ENCODE peak calls at places on chromosomes 5 and 9, in four cellular contexts. One of them, this sample, is unnamed.

GRCh38 chr5:133839721-133840120 is 128.7 kb downstream of the C5orf15 start:
- DNase-seq in breast epithelium: no peak
- DNase-seq in transverse colon: no peak
- DNase-seq in ovary: no peak
- DNase-seq in this sample: no peak

GRCh38 chr5:37478086-37478485 is 99.0 kb downstream of the WDR70 start:
- DNase-seq in transverse colon: no peak
- DNase-seq in ovary: no peak
- DNase-seq in breast epithelium: no peak
- DNase-seq in this sample: no peak

GRCh38 chr9:70111042-70111602 is 67.5 kb downstream of the MAMDC2 start:
- DNase-seq in transverse colon: peak
- DNase-seq in ovary: peak
- DNase-seq in breast epithelium: peak
- DNase-seq in this sample: peak

GRCh38 chr9:138008081-138008841 is 130.7 kb downstream of the CACNA1B start:
- DNase-seq in breast epithelium: no peak
- DNase-seq in transverse colon: no peak
- DNase-seq in ovary: no peak
- DNase-seq in this sample: no peak

GRCh38 chr5:6804766-6805165 is 91.5 kb downstream of the TENT4A start:
- DNase-seq in transverse colon: no peak
- DNase-seq in ovary: no peak
- DNase-seq in breast epithelium: no peak
- DNase-seq in this sample: no peak

GRCh38 chr9:33148367-33149019 is 18.6 kb downstream of the B4GALT1 start:
- DNase-seq in breast epithelium: no peak
- DNase-seq in ovary: no peak
- DNase-seq in transverse colon: peak
- DNase-seq in this sample: no peak

GRCh38 chr5:58999804-59000595 is 417.1 kb downstream of the RAB3C start:
- DNase-seq in transverse colon: no peak
- DNase-seq in ovary: no peak
- DNase-seq in breast epithelium: no peak
- DNase-seq in this sample: no peak

GRCh38 chr5:128290152-128290858 is 206.7 kb downstream of the SLC12A2 start:
- DNase-seq in transverse colon: no peak
- DNase-seq in breast epithelium: no peak
- DNase-seq in ovary: no peak
- DNase-seq in this sample: no peak

GRCh38 chr9:15693701-15694100 is 140.9 kb downstream of the CCDC171 start:
- DNase-seq in transverse colon: no peak
- DNase-seq in ovary: no peak
- DNase-seq in breast epithelium: no peak
- DNase-seq in this sample: no peak

GRCh38 chr9:114513050-114513951 is 8.0 kb upstream of the WHRN start:
- DNase-seq in breast epithelium: no peak
- DNase-seq in ovary: no peak
- DNase-seq in transverse colon: peak
- DNase-seq in this sample: no peak

GRCh38 chr5:69341520-69342161 is 9.0 kb upstream of the CCDC125 start:
- DNase-seq in breast epithelium: no peak
- DNase-seq in transverse colon: no peak
- DNase-seq in ovary: no peak
- DNase-seq in this sample: no peak

GRCh38 chr5:62534461-62535236 is 44.0 kb upstream of the LRRC70 start:
- DNase-seq in transverse colon: no peak
- DNase-seq in breast epithelium: no peak
- DNase-seq in ovary: no peak
- DNase-seq in this sample: no peak

GRCh38 chr9:33167084-33167948 is at the start of gene B4GALT1:
- DNase-seq in ovary: peak
- DNase-seq in breast epithelium: peak
- DNase-seq in transverse colon: peak
- DNase-seq in this sample: peak

GRCh38 chr5:56264417-56265025 is 31.4 kb upstream of the ANKRD55 start:
- DNase-seq in ovary: no peak
- DNase-seq in breast epithelium: no peak
- DNase-seq in transverse colon: no peak
- DNase-seq in this sample: peak

GRCh38 chr5:113038714-113039113 is 62.1 kb downstream of the DCP2 start:
- DNase-seq in ovary: no peak
- DNase-seq in transverse colon: no peak
- DNase-seq in breast epithelium: no peak
- DNase-seq in this sample: no peak

GRCh38 chr5:115351356-115352195 is 55.1 kb upstream of the CCDC112 start:
- DNase-seq in transverse colon: no peak
- DNase-seq in ovary: no peak
- DNase-seq in breast epithelium: no peak
- DNase-seq in this sample: no peak

GRCh38 chr5:57650360-57651069 is 167.9 kb upstream of the ACTBL2 start:
- DNase-seq in breast epithelium: no peak
- DNase-seq in ovary: no peak
- DNase-seq in transverse colon: peak
- DNase-seq in this sample: peak

GRCh38 chr5:13566903-13567339 is 377.6 kb downstream of the DNAH5 start:
- DNase-seq in breast epithelium: no peak
- DNase-seq in ovary: no peak
- DNase-seq in transverse colon: peak
- DNase-seq in this sample: no peak

GRCh38 chr9:130858734-130859705 is 24.0 kb downstream of the ABL1 start:
- DNase-seq in ovary: no peak
- DNase-seq in transverse colon: no peak
- DNase-seq in breast epithelium: no peak
- DNase-seq in this sample: no peak

GRCh38 chr5:1552469-1553255 is 28.9 kb upstream of the LPCAT1 start:
- DNase-seq in ovary: no peak
- DNase-seq in transverse colon: peak
- DNase-seq in breast epithelium: peak
- DNase-seq in this sample: peak

GRCh38 chr5:547086-547924 is 23.1 kb upstream of the SLC9A3 start:
- DNase-seq in breast epithelium: no peak
- DNase-seq in ovary: peak
- DNase-seq in transverse colon: peak
- DNase-seq in this sample: no peak

GRCh38 chr9:36074870-36075532 is 38.3 kb downstream of the RECK start:
- DNase-seq in transverse colon: peak
- DNase-seq in ovary: peak
- DNase-seq in breast epithelium: peak
- DNase-seq in this sample: peak

GRCh38 chr9:17477816-17478215 is 101.0 kb upstream of the SH3GL2 start:
- DNase-seq in ovary: no peak
- DNase-seq in breast epithelium: no peak
- DNase-seq in transverse colon: no peak
- DNase-seq in this sample: no peak

GRCh38 chr9:135567311-135567710 is 5.8 kb downstream of the PAEP start:
- DNase-seq in transverse colon: no peak
- DNase-seq in breast epithelium: no peak
- DNase-seq in ovary: no peak
- DNase-seq in this sample: peak

GRCh38 chr5:90844931-90845330 is 286.3 kb downstream of the ADGRV1 start:
- DNase-seq in breast epithelium: no peak
- DNase-seq in transverse colon: no peak
- DNase-seq in ovary: no peak
- DNase-seq in this sample: peak

GRCh38 chr5:124744170-124744911 is 2.1 kb downstream of the ZNF608 start:
- DNase-seq in breast epithelium: peak
- DNase-seq in transverse colon: peak
- DNase-seq in ovary: peak
- DNase-seq in this sample: peak

GRCh38 chr5:5420251-5420650 is 2.2 kb upstream of the ICE1 start:
- DNase-seq in breast epithelium: no peak
- DNase-seq in ovary: no peak
- DNase-seq in transverse colon: no peak
- DNase-seq in this sample: no peak

GRCh38 chr5:128146671-128147070 is 63.1 kb downstream of the SLC12A2 start:
- DNase-seq in breast epithelium: no peak
- DNase-seq in transverse colon: no peak
- DNase-seq in ovary: no peak
- DNase-seq in this sample: no peak

GRCh38 chr5:134462761-134463160 is 51.1 kb upstream of the CDKN2AIPNL start:
- DNase-seq in breast epithelium: no peak
- DNase-seq in ovary: no peak
- DNase-seq in transverse colon: no peak
- DNase-seq in this sample: no peak

DNA sequence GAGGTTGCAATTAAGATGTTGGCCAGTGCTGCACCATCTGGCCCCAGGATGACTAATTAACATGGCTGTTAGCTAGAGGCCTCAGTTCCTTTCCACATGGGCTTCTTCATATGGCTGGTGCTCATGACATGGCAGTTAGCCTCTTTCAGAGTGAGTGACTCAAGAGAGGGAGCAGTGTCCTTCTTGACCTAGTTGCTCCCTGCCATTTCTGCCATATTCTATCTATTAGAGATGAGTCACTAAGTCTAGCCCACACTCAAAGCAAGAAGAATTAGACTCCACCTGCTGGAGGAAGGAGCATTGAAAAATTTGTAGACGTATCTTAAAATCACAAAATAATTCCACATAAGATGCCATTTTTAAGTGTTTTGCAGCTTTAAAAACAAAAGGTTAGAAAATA is 651.2 kb upstream of the CCNG1 start:
- DNase-seq in breast epithelium: no peak
- DNase-seq in ovary: no peak
- DNase-seq in transverse colon: no peak
- DNase-seq in this sample: no peak
- TF ChIP-seq CTCF in breast epithelium: no peak
- TF ChIP-seq CTCF in ovary: no peak
- TF ChIP-seq CTCF in transverse colon: no peak
- TF ChIP-seq CTCF in this sample: no peak

GRCh38 chr5:75053286-75054109 is 1.1 kb upstream of the GCNT4 start:
- DNase-seq in ovary: peak
- DNase-seq in transverse colon: peak
- DNase-seq in breast epithelium: peak
- DNase-seq in this sample: peak
- TF ChIP-seq POLR2A in ovary: no peak
- TF ChIP-seq POLR2A in transverse colon: peak
- TF ChIP-seq POLR2A in breast epithelium: no peak
- TF ChIP-seq POLR2A in this sample: peak

GRCh38 chr5:111829701-111830100 is 72.7 kb upstream of the NREP start:
- DNase-seq in breast epithelium: no peak
- DNase-seq in ovary: no peak
- DNase-seq in transverse colon: no peak
- DNase-seq in this sample: no peak

GRCh38 chr5:111840275-111840674 is 83.3 kb upstream of the NREP start:
- DNase-seq in transverse colon: no peak
- DNase-seq in breast epithelium: no peak
- DNase-seq in ovary: no peak
- DNase-seq in this sample: no peak

GRCh38 chr5:111830333-111830732 is 73.3 kb upstream of the NREP start:
- DNase-seq in transverse colon: no peak
- DNase-seq in breast epithelium: no peak
- DNase-seq in ovary: no peak
- DNase-seq in this sample: no peak

GRCh38 chr5:111834926-111835599 is 78.1 kb upstream of the NREP start:
- DNase-seq in ovary: no peak
- DNase-seq in breast epithelium: no peak
- DNase-seq in transverse colon: no peak
- DNase-seq in this sample: no peak
- TF ChIP-seq CTCF in ovary: no peak
- TF ChIP-seq CTCF in breast epithelium: no peak
- TF ChIP-seq CTCF in transverse colon: no peak
- TF ChIP-seq CTCF in this sample: no peak

DNA sequence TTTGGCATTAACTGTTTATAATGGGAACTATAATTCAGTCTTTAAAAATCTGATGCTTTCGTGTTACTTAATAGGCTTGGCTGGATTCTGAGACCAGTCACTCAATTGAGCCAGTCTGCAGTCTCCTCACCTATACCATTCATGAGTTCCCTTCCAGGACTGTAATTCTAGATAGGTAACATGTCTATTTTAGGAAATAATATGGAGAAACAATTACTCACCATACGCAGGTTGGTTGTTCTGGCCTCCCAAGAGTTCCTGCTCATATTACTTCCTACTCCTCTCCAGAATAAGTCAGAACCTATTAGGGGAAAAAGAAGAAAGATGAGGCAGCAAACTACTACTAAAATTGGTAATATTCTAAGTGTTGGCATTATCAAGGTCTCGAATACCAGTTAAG is 4.5 kb upstream of the IARS1 start:
- DNase-seq in ovary: no peak
- DNase-seq in breast epithelium: no peak
- DNase-seq in transverse colon: no peak
- DNase-seq in this sample: no peak
- TF ChIP-seq POLR2A in ovary: no peak
- TF ChIP-seq POLR2A in breast epithelium: no peak
- TF ChIP-seq POLR2A in transverse colon: no peak
- TF ChIP-seq POLR2A in this sample: no peak

GRCh38 chr9:100088202-100088601 is 10.6 kb downstream of the ERP44 start:
- DNase-seq in breast epithelium: no peak
- DNase-seq in ovary: no peak
- DNase-seq in transverse colon: no peak
- DNase-seq in this sample: no peak
- TF ChIP-seq CTCF in breast epithelium: no peak
- TF ChIP-seq CTCF in ovary: no peak
- TF ChIP-seq CTCF in transverse colon: no peak
- TF ChIP-seq CTCF in this sample: no peak

GRCh38 chr9:97557606-97558095 is 56.2 kb downstream of the TMOD1 start:
- DNase-seq in breast epithelium: no peak
- DNase-seq in ovary: peak
- DNase-seq in transverse colon: peak
- DNase-seq in this sample: peak
- TF ChIP-seq POLR2A in breast epithelium: no peak
- TF ChIP-seq POLR2A in ovary: peak
- TF ChIP-seq POLR2A in transverse colon: no peak
- TF ChIP-seq POLR2A in this sample: peak

DNA sequence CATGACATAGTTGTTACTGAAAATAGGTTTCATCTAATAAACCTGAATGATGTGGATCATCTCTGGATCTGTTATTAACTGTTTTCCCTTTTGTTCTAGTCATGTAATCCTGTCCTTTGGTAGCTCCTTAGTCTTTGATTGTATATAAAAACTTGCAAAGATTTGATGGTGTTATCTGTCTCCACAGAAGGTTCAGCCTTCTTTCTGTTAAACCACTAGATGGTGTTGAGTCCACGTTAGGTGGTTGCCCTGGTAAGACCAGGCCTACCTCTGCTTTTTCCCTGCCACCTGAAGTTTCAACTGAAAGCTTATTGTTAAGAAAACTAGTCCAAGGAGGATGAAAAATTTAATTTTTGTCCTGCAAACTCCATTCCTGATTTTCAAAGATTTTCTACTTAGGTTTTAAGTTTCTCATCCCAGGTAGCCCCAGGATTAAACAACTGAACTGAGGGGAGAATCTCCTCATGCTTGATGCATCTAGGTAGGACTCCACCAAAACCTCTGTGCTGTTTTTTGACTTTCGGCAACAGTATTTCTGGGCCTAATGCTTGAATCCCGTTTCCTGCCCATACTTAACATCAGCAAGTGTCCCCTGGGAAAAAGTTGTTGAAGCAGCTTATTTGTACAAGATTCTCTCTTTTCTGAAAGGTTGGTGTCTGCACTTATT is 68.5 kb downstream of the RICTOR start:
- DNase-seq in transverse colon: no peak
- DNase-seq in breast epithelium: no peak
- DNase-seq in ovary: no peak
- DNase-seq in this sample: no peak
- TF ChIP-seq CTCF in transverse colon: no peak
- TF ChIP-seq CTCF in breast epithelium: no peak
- TF ChIP-seq CTCF in ovary: no peak
- TF ChIP-seq CTCF in this sample: peak

This sample was measured in thyroid gland.